ENCODE peak calls at places on chromosomes 16 and 17, in four cellular contexts. Y is tibial nerve, S is SK-N-SH, H is H1. L is an unnamed sample.

GRCh38 chr17:62966426-62967110 is 533 bp downstream of the TANC2 start:
- DNase-seq in H (peak; percentile 69), Y (peak; percentile 25), S (no peak), L (peak; percentile 62)

GRCh38 chr17:61594294-61594825 is 3.3 kb upstream of the NACA2 start:
- DNase-seq in S (no peak), H (no peak), Y (no peak), L (no peak)

GRCh38 chr17:6893382-6894205 is 62.1 kb upstream of the TEKT1 start:
- DNase-seq in S (no peak), Y (no peak), H (peak; percentile 67), L (no peak)

GRCh38 chr17:16593356-16594102 is 24.5 kb upstream of the ZNF287 start:
- DNase-seq in S (no peak), Y (no peak), H (no peak), L (no peak)

GRCh38 chr16:54073356-54073755 is 213.2 kb downstream of the IRX3 start:
- DNase-seq in Y (no peak), H (no peak), S (no peak), L (no peak)

GRCh38 chr17:76958974-76959373 is 90.8 kb downstream of the MGAT5B start:
- DNase-seq in S (peak; percentile 61), Y (no peak), H (no peak), L (no peak)

GRCh38 chr16:25141648-25142047 is 30.1 kb downstream of the LCMT1 start:
- DNase-seq in Y (no peak), H (no peak), S (no peak), L (no peak)

GRCh38 chr16:19524356-19524865 is 669 bp downstream of the CCP110 start:
- DNase-seq in H (no peak), Y (no peak), S (peak; percentile 19), L (no peak)

GRCh38 chr16:6863135-6863534 is 469.5 kb upstream of the RBFOX1 start:
- DNase-seq in H (no peak), S (no peak), Y (no peak), L (no peak)

GRCh38 chr17:68821860-68822693 is 133.1 kb downstream of the ABCA8 start:
- DNase-seq in H (no peak), S (peak; percentile 10), Y (no peak), L (no peak)

GRCh38 chr16:22728167-22728836 is 85.7 kb upstream of the HS3ST2 start:
- DNase-seq in H (no peak), Y (no peak), S (peak; percentile 64), L (no peak)

GRCh38 chr17:77445908-77446535 is 305.3 kb downstream of the SEC14L1 start:
- DNase-seq in Y (no peak), H (no peak), S (no peak), L (no peak)

GRCh38 chr17:38504216-38504615 is 76.0 kb downstream of the ARHGAP23 start:
- DNase-seq in H (no peak), S (no peak), Y (no peak), L (no peak)

GRCh38 chr17:13001991-13002615 is 15.7 kb downstream of the ELAC2 start:
- DNase-seq in H (no peak), S (no peak), Y (no peak), L (no peak)

GRCh38 chr17:17500999-17501605 is 4.9 kb upstream of the RASD1 start:
- DNase-seq in Y (no peak), H (no peak), S (no peak), L (no peak)

GRCh38 chr17:40015005-40015997 is at the start of gene CSF3:
- DNase-seq in H (no peak), S (peak; percentile 19), Y (no peak), L (no peak)

GRCh38 chr17:5526821-5527598 is 40.6 kb downstream of the MIS12 start:
- DNase-seq in Y (no peak), S (peak; percentile 70), H (no peak), L (no peak)

GRCh38 chr16:81873843-81874752 is 95.0 kb downstream of the PLCG2 start:
- DNase-seq in H (peak; percentile 80), Y (peak; percentile 23), S (peak; percentile 58), L (no peak)

GRCh38 chr16:86653289-86654006 is 75.1 kb downstream of the FOXL1 start:
- DNase-seq in H (no peak), S (no peak), Y (no peak), L (no peak)

GRCh38 chr17:42744806-42745617 is at the start of gene EZH1:
- DNase-seq in S (peak; percentile 100), H (peak; percentile 94), Y (peak; percentile 80), L (peak; percentile 88)

GRCh38 chr17:45103269-45103795 is 29.0 kb downstream of the PLCD3 start:
- DNase-seq in S (no peak), H (no peak), Y (no peak), L (no peak)

GRCh38 chr16:48507886-48508285 is 102.1 kb downstream of the N4BP1 start:
- DNase-seq in Y (no peak), H (no peak), S (no peak), L (no peak)

GRCh38 chr16:14314116-14314515 is 243.0 kb downstream of the MRTFB start:
- DNase-seq in H (no peak), S (no peak), Y (no peak), L (no peak)

GRCh38 chr17:38701504-38702165 is 3.4 kb upstream of the MLLT6 start:
- DNase-seq in Y (no peak), H (no peak), S (no peak), L (peak; percentile 51)

GRCh38 chr17:49742256-49742655 is 21.7 kb downstream of the FAM117A start:
- DNase-seq in S (no peak), H (no peak), Y (no peak), L (no peak)

GRCh38 chr16:56348168-56349085 is 76.9 kb downstream of the AMFR start:
- DNase-seq in Y (no peak), H (no peak), S (no peak), L (no peak)

GRCh38 chr16:72858611-72859493 is 189.1 kb downstream of the ZFHX3 start:
- DNase-seq in S (peak; percentile 67), H (no peak), Y (peak; percentile 21), L (no peak)

GRCh38 chr16:14013571-14014283 is 57.4 kb upstream of the MRTFB start:
- DNase-seq in Y (no peak), S (peak; percentile 66), H (no peak), L (no peak)

GRCh38 chr17:80504671-80505413 is 28.4 kb upstream of the NPTX1 start:
- DNase-seq in H (no peak), S (no peak), Y (no peak), L (no peak)

GRCh38 chr17:15914400-15915165 is 30.3 kb upstream of the ADORA2B start:
- DNase-seq in S (no peak), H (no peak), Y (no peak), L (no peak)

GRCh38 chr17:69945698-69946185 is 129.3 kb upstream of the KCNJ16 start:
- DNase-seq in H (no peak), S (no peak), Y (no peak), L (no peak)

GRCh38 chr17:2177235-2177811 is 122.4 kb downstream of the HIC1 start:
- DNase-seq in S (no peak), Y (no peak), H (no peak), L (no peak)

GRCh38 chr17:7841622-7842379 is 7.8 kb downstream of the KDM6B start:
- DNase-seq in Y (peak; percentile 85), S (peak; percentile 94), H (peak; percentile 98), L (peak; percentile 94)

GRCh38 chr17:82407255-82407654 is 10.9 kb upstream of the HEXD start:
- DNase-seq in H (no peak), S (no peak), Y (no peak), L (no peak)

GRCh38 chr17:64781394-64781793 is 119.3 kb upstream of the SMURF2 start:
- DNase-seq in S (peak; percentile 62), H (peak; percentile 73), Y (no peak), L (peak; percentile 29)

GRCh38 chr17:69567130-69567529 is 152.6 kb downstream of the MAP2K6 start:
- DNase-seq in S (no peak), Y (no peak), H (no peak), L (no peak)

GRCh38 chr17:81867952-81868673 is 3.0 kb downstream of the ARHGDIA start:
- DNase-seq in Y (no peak), S (peak; percentile 51), H (no peak), L (no peak)

GRCh38 chr17:47802341-47803022 is 19.1 kb downstream of the OSBPL7 start:
- DNase-seq in Y (no peak), H (peak; percentile 74), S (peak; percentile 90), L (peak; percentile 46)

GRCh38 chr17:70767102-70767701 is 597.9 kb downstream of the KCNJ2 start:
- DNase-seq in Y (no peak), H (no peak), S (peak; percentile 60), L (no peak)

DNA sequence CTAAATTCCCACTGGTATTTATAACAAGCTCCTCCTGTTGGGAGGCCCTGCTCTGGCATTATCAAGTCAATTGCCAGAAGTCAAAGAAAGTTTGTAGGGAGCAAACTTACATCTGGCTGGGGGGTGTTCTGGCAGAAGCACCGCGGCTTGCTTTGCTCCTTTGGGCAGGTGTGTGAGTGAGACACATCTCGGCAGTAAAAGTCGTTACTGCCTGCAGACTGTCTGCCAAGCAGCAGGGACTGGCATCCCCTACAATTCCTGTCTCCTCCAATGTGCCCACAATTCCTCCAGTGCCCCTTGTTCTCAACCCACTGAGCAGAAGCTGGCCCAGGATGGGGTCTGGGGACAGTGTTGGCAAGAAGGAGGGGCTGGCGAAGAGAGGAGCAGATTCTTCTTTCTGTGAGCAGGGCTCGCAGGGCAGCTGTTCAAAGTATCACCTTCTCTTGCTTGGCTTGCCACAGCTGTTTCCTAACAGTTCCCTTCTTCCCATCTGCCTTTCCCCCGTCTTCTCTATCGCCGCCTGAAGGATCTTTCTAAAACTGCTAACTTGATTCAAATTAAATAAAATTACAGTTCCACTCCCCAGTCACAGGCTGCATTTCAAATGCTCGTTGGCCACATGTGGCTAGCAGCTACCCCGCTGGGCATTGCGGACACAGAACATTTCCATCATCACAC is 30.2 kb downstream of the SPACA3 start:
- DNase-seq in Y (no peak), H (peak; percentile 48), S (no peak), L (no peak)
- TF ChIP-seq CTCF in Y (no peak), H (no peak), S (no peak), L (no peak)

GRCh38 chr17:57027852-57028251 is 49.9 kb downstream of the SCPEP1 start:
- DNase-seq in H (no peak), S (no peak), Y (no peak), L (no peak)
- H3K9me3 ChIP-seq in H (peaks cover 31% of the 10 kb centered on the region), S (peaks cover 4% of the 10 kb centered on the region), Y (no peaks in the 10 kb centered on the region), L (peaks cover 14% of the 10 kb centered on the region)

GRCh38 chr16:28090646-28091377 is 27.3 kb upstream of the GSG1L start:
- DNase-seq in H (peak; percentile 88), Y (no peak), S (peak; percentile 48), L (no peak)
- TF ChIP-seq CTCF in H (peak; percentile 82), Y (no peak), S (peak; percentile 56), L (no peak)

GRCh38 chr16:31767267-31767666 is 106.3 kb upstream of the ZNF267 start:
- DNase-seq in S (no peak), H (no peak), Y (no peak), L (no peak)
- H3K9me3 ChIP-seq in S (peaks cover 9% of the 10 kb centered on the region), H (peaks cover 69% of the 10 kb centered on the region), Y (peaks cover 85% of the 10 kb centered on the region), L (peaks cover 94% of the 10 kb centered on the region)

GRCh38 chr16:27400751-27401620 is 988 bp upstream of the IL21R start:
- DNase-seq in Y (no peak), H (no peak), S (no peak), L (no peak)
- TF ChIP-seq CTCF in Y (no peak), H (no peak), S (no peak), L (no peak)